ENCODE peak calls at places on chromosomes 4 and X, in four cellular contexts. Z, F, A and H are unnamed samples.

GRCh38 chrX:51395807-51396728 is 63.4 kb downstream of the NUDT10 start:
- DNase-seq in Z (peak), F (no peak), A (no peak), H (no peak)

GRCh38 chr4:130043796-130044195 is 947.8 kb downstream of the C4orf33 start:
- DNase-seq in Z (no peak), F (no peak), A (no peak), H (no peak)

GRCh38 chr4:99458911-99459447 is 23.8 kb upstream of the ADH7 start:
- DNase-seq in Z (no peak), F (no peak), A (no peak), H (no peak)

GRCh38 chrX:108601276-108601675 is 135.1 kb downstream of the IRS4 start:
- DNase-seq in Z (no peak), F (no peak), A (no peak), H (no peak)

GRCh38 chr4:55074386-55074785 is 51.0 kb downstream of the KDR start:
- DNase-seq in Z (no peak), F (no peak), A (no peak), H (no peak)

GRCh38 chr4:114694770-114695169 is 96.2 kb downstream of the UGT8 start:
- DNase-seq in Z (peak), F (no peak), A (no peak), H (peak)

GRCh38 chr4:4791299-4791798 is 68.1 kb upstream of the MSX1 start:
- DNase-seq in Z (no peak), F (no peak), A (no peak), H (no peak)

GRCh38 chr4:55013431-55013955 is 111.9 kb downstream of the KDR start:
- DNase-seq in Z (no peak), F (no peak), A (no peak), H (no peak)

GRCh38 chr4:88706574-88706973 is 8.9 kb upstream of the NAP1L5 start:
- DNase-seq in Z (no peak), F (peak), A (no peak), H (peak)

GRCh38 chr4:156723951-156724668 is 247.5 kb downstream of the PDGFC start:
- DNase-seq in Z (no peak), F (no peak), A (no peak), H (peak)

GRCh38 chr4:73485596-73485995 is 4.1 kb downstream of the AFM start:
- DNase-seq in Z (no peak), F (no peak), A (no peak), H (no peak)

GRCh38 chrX:38937400-38937799 is 136.1 kb downstream of the MID1IP1 start:
- DNase-seq in Z (no peak), F (no peak), A (no peak), H (peak)

GRCh38 chrX:64975491-64975890 is 759 bp downstream of the ZC4H2 start:
- DNase-seq in Z (no peak), F (peak), A (no peak), H (peak)

GRCh38 chr4:158811704-158812103 is 42.9 kb downstream of the FNIP2 start:
- DNase-seq in Z (no peak), F (no peak), A (no peak), H (no peak)

GRCh38 chrX:7111518-7111917 is 36.0 kb upstream of the STS start:
- DNase-seq in Z (no peak), F (no peak), A (no peak), H (no peak)

GRCh38 chrX:7109838-7110793 is 37.4 kb upstream of the STS start:
- DNase-seq in Z (no peak), F (no peak), A (no peak), H (no peak)

GRCh38 chrX:7110821-7111276 is 36.7 kb upstream of the STS start:
- DNase-seq in Z (no peak), F (no peak), A (no peak), H (no peak)

GRCh38 chrX:7107968-7108480 is 39.5 kb upstream of the STS start:
- DNase-seq in Z (no peak), F (no peak), A (no peak), H (no peak)

GRCh38 chrX:7108995-7109634 is 38.4 kb upstream of the STS start:
- DNase-seq in Z (no peak), F (no peak), A (no peak), H (no peak)
- TF ChIP-seq JUN in Z (no peak), F (no peak), A (no peak), H (no peak)

DNA sequence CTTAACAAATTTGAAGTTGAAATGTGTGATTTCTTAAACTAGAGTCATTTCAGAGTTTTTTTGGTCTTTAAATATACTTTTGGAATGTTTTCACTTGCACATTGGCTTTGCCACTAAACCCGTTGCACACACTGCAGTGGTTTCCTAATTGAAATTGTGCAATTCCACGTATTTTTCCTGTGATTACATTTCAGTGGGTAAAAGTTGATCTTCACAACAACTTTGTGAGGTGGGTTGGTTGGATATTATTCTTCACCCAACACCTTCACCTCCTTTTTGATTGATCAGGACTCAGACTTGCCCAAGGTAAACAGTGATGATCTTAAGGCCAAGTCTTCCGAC is 13.6 kb downstream of the SEPTIN11 start:
- DNase-seq in Z (no peak), F (no peak), A (no peak), H (no peak)
- TF ChIP-seq MAFK in Z (no peak), F (no peak), A (no peak), H (no peak)

GRCh38 chr4:118288097-118288496 is 64.7 kb downstream of the PRSS12 start:
- DNase-seq in Z (no peak), F (no peak), A (no peak), H (no peak)
- TF ChIP-seq JUN in Z (no peak), F (no peak), A (no peak), H (no peak)

DNA sequence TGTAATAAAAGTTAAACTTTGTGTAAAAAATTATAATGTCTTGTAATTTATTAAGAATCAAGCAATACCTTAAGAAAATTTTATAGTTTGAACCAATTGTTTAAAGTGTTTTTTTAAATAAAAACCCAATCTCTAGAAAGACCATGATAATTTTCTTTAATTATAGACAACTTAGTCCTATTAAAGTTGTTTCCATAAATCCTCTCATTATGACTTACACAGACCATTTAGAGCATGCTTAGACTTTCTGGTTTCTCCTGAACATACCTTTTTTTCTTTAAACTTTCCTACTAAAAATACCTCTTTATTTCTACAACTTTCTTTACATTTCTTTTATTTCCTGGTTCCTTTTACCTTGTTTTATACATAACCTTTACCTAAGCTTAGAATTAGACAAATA is 837.4 kb downstream of the PCDH19 start:
- DNase-seq in Z (no peak), F (no peak), A (no peak), H (no peak)
- TF ChIP-seq MAFK in Z (no peak), F (no peak), A (no peak), H (no peak)

GRCh38 chr4:3286335-3287175 is 6.3 kb upstream of the RGS12 start:
- DNase-seq in Z (no peak), F (no peak), A (no peak), H (no peak)

GRCh38 chr4:3283916-3284315 is 8.9 kb upstream of the RGS12 start:
- DNase-seq in Z (no peak), F (no peak), A (no peak), H (no peak)

GRCh38 chr4:3284734-3285557 is 7.9 kb upstream of the RGS12 start:
- DNase-seq in Z (no peak), F (no peak), A (no peak), H (no peak)

GRCh38 chr4:3287271-3287971 is 5.4 kb upstream of the RGS12 start:
- DNase-seq in Z (no peak), F (no peak), A (no peak), H (no peak)

DNA sequence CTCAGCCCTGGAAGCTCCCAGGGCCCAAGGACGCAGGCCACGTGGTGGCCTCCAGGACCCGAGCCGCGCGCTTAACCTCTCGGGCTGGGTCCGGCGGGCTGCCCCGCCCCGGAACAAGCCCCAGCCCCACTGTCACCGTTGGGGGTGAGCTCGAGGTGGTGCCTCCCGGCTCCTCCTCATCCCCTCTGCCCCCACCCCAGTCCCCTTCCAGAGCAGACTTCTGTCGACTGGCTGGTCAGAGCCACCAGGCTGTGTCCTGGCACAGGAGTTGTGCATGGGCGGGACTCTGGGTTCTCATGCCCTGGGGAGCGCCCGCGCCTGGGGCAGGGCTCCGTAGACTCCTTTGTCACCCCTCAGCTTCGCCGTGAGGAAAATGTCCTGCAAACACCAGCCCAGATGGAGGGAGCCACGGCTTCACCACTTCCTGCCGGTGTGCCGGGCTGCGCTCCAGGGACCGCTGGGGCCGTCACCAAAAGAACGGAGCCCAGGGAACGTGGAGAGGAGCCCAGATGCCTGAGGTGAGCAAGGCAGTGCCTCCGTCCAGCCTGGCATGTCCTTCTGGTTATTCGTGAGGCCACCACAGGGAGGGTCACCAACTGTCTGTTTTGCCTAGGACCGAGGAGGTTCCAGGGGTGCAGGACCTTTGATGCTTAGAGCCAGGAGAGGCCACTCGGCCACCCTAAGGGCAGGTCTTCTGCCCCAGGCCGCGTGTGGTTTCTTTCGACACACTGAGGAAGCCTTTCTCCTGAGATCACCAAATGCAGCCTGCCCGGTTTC is 7.1 kb upstream of the RGS12 start:
- DNase-seq in Z (no peak), F (no peak), A (no peak), H (peak)
- TF ChIP-seq JUN in Z (no peak), F (no peak), A (no peak), H (no peak)